ENCODE peak calls at places on chromosomes 5 and 9, in five cellular contexts. P is mammary epithelial cell, W is breast epithelium, C is fibroblast of lung, D is uterus. J is an unnamed sample.

GRCh38 chr9:126482361-126483044 is 131.2 kb upstream of the LMX1B start:
- DNase-seq in C (peak; percentile 86), D (no peak), P (no peak), W (no peak), J (no peak)

GRCh38 chr9:69584746-69585145 is 87.4 kb downstream of the APBA1 start:
- DNase-seq in P (no peak), W (no peak), D (no peak), C (peak; percentile 90), J (no peak)

GRCh38 chr5:128062172-128062746 is 21.3 kb upstream of the SLC12A2 start:
- DNase-seq in W (no peak), C (peak; percentile 85), P (peak; percentile 85), D (no peak), J (no peak)

GRCh38 chr9:111805841-111806241 is 11.1 kb upstream of the SHOC1 start:
- DNase-seq in W (no peak), P (peak; percentile 98), C (peak; percentile 79), D (no peak), J (no peak)

GRCh38 chr5:141050622-141051525 is at the start of gene PCDHB1:
- DNase-seq in D (no peak), C (no peak), W (no peak), P (peak; percentile 14), J (no peak)

GRCh38 chr5:103358305-103358996 is 99.9 kb downstream of the MACIR start:
- DNase-seq in W (no peak), P (no peak), C (no peak), D (no peak), J (no peak)

GRCh38 chr5:65774346-65774745 is 52.3 kb downstream of the NLN start:
- DNase-seq in W (no peak), D (no peak), C (peak; percentile 91), P (peak; percentile 86), J (peak; percentile 25)

GRCh38 chr5:149358294-149358651 is 427 bp downstream of the PCYOX1L start:
- DNase-seq in W (no peak), D (peak; percentile 55), C (no peak), P (no peak), J (no peak)

GRCh38 chr9:127954831-127955293 is 17.2 kb upstream of the DPM2 start:
- DNase-seq in C (no peak), W (no peak), D (no peak), P (no peak), J (no peak)

GRCh38 chr9:106583751-106584150 is 279.2 kb upstream of the ZNF462 start:
- DNase-seq in P (peak; percentile 86), D (no peak), W (no peak), C (peak; percentile 55), J (no peak)

GRCh38 chr9:35711501-35712428 is 20.2 kb downstream of the TLN1 start:
- DNase-seq in W (peak; percentile 74), D (no peak), P (no peak), C (no peak), J (peak; percentile 48)

GRCh38 chr5:122154910-122155309 is 25.6 kb downstream of the ZNF474 start:
- DNase-seq in D (no peak), W (no peak), C (peak; percentile 95), P (peak; percentile 65), J (no peak)

GRCh38 chr5:90111354-90112070 is 298.0 kb downstream of the CETN3 start:
- DNase-seq in D (no peak), C (peak; percentile 24), P (no peak), W (no peak), J (no peak)

GRCh38 chr5:36357391-36357790 is 55.7 kb upstream of the RANBP3L start:
- DNase-seq in D (no peak), P (no peak), C (peak; percentile 97), W (no peak), J (no peak)

GRCh38 chr5:6710551-6711318 is 2.5 kb upstream of the TENT4A start:
- DNase-seq in P (no peak), W (no peak), C (no peak), D (no peak), J (no peak)

GRCh38 chr5:81757404-81757803 is 6.5 kb upstream of the SSBP2 start:
- DNase-seq in P (peak; percentile 54), D (no peak), W (no peak), C (no peak), J (no peak)

GRCh38 chr5:142667808-142668207 is 18.1 kb downstream of the FGF1 start:
- DNase-seq in C (no peak), P (peak; percentile 61), D (no peak), W (peak; percentile 65), J (no peak)

GRCh38 chr9:89005323-89005722 is 14.1 kb downstream of the S1PR3 start:
- DNase-seq in C (no peak), P (no peak), W (no peak), D (no peak), J (no peak)

GRCh38 chr9:93295456-93296076 is 111.6 kb downstream of the WNK2 start:
- DNase-seq in P (no peak), C (no peak), D (no peak), W (no peak), J (peak; percentile 47)

GRCh38 chr5:36373527-36374086 is 71.9 kb upstream of the RANBP3L start:
- DNase-seq in C (peak; percentile 80), D (peak; percentile 53), W (no peak), P (peak; percentile 93), J (no peak)

GRCh38 chr9:79572891-79573696 is 1.3 kb downstream of the TLE4 start:
- DNase-seq in C (no peak), D (peak; percentile 34), W (peak; percentile 52), P (peak; percentile 43), J (peak; percentile 67)

GRCh38 chr5:121273818-121274433 is 577.8 kb upstream of the FTMT start:
- DNase-seq in W (no peak), C (peak; percentile 63), P (peak; percentile 79), D (no peak), J (no peak)

GRCh38 chr9:133355881-133356357 is 368 bp downstream of the SURF1 start:
- DNase-seq in W (no peak), C (no peak), P (no peak), D (no peak), J (no peak)

GRCh38 chr5:134224905-134225779 is 731 bp downstream of the PPP2CA start:
- DNase-seq in P (peak; percentile 72), C (peak; percentile 82), W (peak; percentile 61), D (peak; percentile 57), J (peak; percentile 60)

GRCh38 chr9:120386390-120387131 is 193.4 kb downstream of the CDK5RAP2 start:
- DNase-seq in D (no peak), W (no peak), P (no peak), C (peak; percentile 62), J (no peak)

DNA sequence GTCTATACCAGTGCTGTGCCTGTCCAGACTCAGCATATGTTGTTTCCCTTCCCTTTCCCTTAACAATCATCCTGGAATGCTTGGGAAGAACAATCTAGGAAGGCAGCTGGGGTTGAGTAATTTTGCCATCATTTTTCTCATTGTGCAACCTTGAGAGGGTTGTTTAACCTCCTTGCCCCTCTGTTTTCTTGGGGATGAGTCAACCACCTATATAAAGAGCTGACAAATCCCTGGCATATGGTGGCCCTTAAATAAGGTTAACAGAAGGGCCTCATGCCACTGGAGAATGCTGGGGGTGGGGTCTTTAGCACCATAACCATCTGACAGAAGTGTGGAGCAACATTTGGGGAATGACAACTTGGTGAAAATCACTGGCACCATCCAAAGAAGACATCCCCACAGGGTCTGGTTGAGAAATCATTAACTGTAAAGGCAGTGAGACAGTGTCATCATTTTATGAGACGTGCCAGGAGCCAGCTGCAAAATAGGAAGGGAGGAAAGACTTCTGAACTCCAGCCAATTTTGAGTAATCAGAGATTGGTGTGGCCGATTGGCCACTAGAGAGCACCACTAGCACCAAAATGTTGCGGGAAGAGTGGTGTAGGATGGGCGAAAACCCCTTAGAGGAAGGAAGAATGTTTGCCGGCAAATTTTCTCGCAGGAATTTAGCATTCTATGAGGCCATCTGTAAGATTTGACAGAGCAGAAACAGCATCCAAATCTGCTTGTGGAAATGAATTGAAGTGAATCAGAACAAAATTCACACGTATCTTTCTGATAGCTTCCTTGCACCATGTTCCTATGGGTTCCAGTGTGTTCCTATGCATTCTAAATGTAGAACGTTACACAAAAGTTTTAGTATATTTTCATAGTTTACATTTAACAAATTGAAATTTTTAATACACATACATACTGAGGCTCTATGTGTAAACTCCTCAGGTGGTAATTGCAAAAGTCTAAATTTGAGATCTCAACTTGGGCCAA is 113.8 kb downstream of the MSX2 start:
- DNase-seq in W (no peak), C (peak; percentile 87), P (peak; percentile 7), D (peak; percentile 61), J (no peak)
- TF ChIP-seq CTCF in W (no peak), C (no peak), P (no peak), D (peak; percentile 28), J (no peak)

DNA sequence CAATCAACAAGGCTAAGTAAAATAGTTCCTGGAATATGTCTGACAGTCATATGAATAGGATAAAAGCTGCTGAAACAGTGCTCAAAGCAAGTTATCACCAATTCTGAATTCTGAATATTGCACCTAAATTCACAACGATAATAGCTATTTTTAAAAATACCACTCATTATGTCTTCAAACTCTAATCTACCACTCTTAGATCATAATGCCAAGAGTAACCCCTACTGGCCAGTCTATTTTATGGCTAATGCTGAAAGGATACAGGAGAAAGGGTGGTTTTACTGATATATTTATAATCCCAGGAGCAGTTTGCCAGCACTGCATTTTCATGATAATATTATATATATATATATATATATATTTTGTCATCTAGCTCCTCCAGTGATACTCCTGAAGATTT is 232.8 kb downstream of the PDE4D start:
- DNase-seq in C (no peak), W (no peak), D (no peak), P (no peak), J (peak; percentile 17)
- TF ChIP-seq CTCF in C (peak; percentile 27), W (no peak), D (peak; percentile 16), P (peak; percentile 59), J (no peak)

DNA sequence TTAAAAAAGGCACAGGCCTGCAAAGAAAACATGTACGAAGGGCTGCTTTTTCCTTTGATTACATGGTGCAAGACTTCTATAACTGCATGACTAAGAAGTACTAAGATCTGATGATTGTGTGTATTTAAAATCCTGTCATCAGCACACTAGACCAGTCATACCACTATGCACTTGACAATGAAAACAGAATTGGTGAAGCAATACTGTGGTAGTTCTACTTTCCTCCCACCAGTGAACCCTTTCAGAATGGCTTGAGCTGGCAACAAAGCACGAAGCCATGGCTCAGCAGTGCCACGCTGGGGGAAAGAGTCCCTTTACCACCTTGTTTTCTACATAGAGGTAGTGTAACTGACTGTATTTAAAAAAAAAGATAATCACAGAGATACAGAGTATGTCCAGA is 49.0 kb upstream of the POU5F2 start:
- DNase-seq in P (peak; percentile 66), D (no peak), C (peak; percentile 41), W (no peak), J (no peak)
- TF ChIP-seq CTCF in P (no peak), D (no peak), C (no peak), W (no peak), J (no peak)

DNA sequence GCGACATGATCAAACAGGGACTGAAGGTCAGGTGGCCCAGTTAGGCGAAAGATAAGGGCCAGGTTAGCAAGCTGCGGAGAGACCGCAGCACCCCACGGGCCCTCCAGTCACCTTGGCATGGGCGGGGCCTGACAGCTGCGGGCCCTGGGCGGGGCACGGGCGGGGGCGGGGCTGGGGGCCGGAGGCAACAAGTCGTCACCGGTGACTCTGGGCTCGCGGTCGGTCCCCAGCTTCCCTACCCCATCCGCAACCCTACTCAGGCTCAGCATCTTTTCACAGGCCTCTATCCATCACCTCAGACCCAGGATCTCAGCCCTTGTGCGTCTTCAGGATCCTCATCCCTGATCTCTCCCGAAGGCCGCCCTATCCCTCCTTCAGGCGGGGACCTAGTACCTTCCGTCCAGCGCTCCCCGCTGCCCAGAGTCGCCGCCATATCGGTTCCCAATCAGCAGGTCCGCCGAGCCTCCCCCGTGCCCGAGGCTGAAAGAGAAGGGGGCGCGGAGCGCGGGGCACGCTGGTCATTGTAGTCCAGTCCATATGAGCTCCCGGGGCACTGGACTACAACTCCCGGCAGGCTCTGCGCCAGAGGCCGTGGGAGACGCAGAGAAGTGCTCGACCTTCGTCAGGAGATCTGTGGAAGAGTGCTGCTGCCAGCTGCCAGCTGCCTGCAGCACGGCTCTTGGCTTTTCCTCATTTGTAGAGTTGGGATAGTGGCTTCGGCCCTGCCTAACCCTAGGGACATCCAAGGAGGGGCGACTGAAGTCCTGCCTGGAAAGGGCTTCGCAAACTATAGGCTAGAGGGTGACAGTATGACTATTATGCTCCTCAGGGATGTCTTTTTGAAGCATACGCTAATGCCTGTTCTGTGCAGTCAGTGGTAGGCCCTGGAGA is at the start of gene DNAJC18:
- DNase-seq in D (peak; percentile 95), W (peak; percentile 79), P (peak; percentile 71), C (peak; percentile 83), J (peak; percentile 92)
- TF ChIP-seq CTCF in D (peak; percentile 17), W (no peak), P (no peak), C (no peak), J (no peak)